ENCODE peak calls at places on chromosome 20, in six cellular contexts. One of them, this sample, is unnamed.

GRCh38 chr20:44848254-44849015 is 37.1 kb upstream of the YWHAB start:
- DNase-seq in OCI-LY7: no peak
- DNase-seq in A549: no peak
- DNase-seq in choroid plexus epithelial cell: no peak
- DNase-seq in A673: no peak
- DNase-seq in SK-N-MC: no peak
- DNase-seq in this sample: no peak

GRCh38 chr20:23657202-23657601 is 19.4 kb upstream of the CST3 start:
- DNase-seq in OCI-LY7: no peak
- DNase-seq in choroid plexus epithelial cell: no peak
- DNase-seq in A673: no peak
- DNase-seq in A549: no peak
- DNase-seq in SK-N-MC: no peak
- DNase-seq in this sample: no peak

GRCh38 chr20:56431451-56431850 is 19.4 kb downstream of the CASS4 start:
- DNase-seq in A549: no peak
- DNase-seq in OCI-LY7: no peak
- DNase-seq in SK-N-MC: no peak
- DNase-seq in A673: no peak
- DNase-seq in choroid plexus epithelial cell: no peak
- DNase-seq in this sample: peak

GRCh38 chr20:49319204-49319809 is 41.5 kb upstream of the ZNFX1 start:
- DNase-seq in OCI-LY7: no peak
- DNase-seq in choroid plexus epithelial cell: no peak
- DNase-seq in SK-N-MC: no peak
- DNase-seq in A673: no peak
- DNase-seq in A549: no peak
- DNase-seq in this sample: no peak

GRCh38 chr20:41145317-41145716 is 8.0 kb downstream of the PLCG1 start:
- DNase-seq in choroid plexus epithelial cell: no peak
- DNase-seq in A549: no peak
- DNase-seq in SK-N-MC: no peak
- DNase-seq in A673: no peak
- DNase-seq in OCI-LY7: no peak
- DNase-seq in this sample: no peak

GRCh38 chr20:34581341-34582189 is 23.0 kb downstream of the MAP1LC3A start:
- DNase-seq in A549: no peak
- DNase-seq in A673: peak
- DNase-seq in choroid plexus epithelial cell: peak
- DNase-seq in OCI-LY7: no peak
- DNase-seq in SK-N-MC: no peak
- DNase-seq in this sample: peak

GRCh38 chr20:32350421-32350820 is 7.7 kb upstream of the ASXL1 start:
- DNase-seq in A549: no peak
- DNase-seq in A673: no peak
- DNase-seq in SK-N-MC: no peak
- DNase-seq in OCI-LY7: peak
- DNase-seq in choroid plexus epithelial cell: no peak
- DNase-seq in this sample: no peak

GRCh38 chr20:58224097-58224496 is 4.4 kb downstream of the ANKRD60 start:
- DNase-seq in A673: no peak
- DNase-seq in SK-N-MC: no peak
- DNase-seq in A549: no peak
- DNase-seq in OCI-LY7: no peak
- DNase-seq in choroid plexus epithelial cell: no peak
- DNase-seq in this sample: no peak

GRCh38 chr20:44733341-44734069 is 12.2 kb upstream of the KCNK15 start:
- DNase-seq in OCI-LY7: peak
- DNase-seq in A549: peak
- DNase-seq in SK-N-MC: no peak
- DNase-seq in A673: peak
- DNase-seq in choroid plexus epithelial cell: peak
- DNase-seq in this sample: no peak

GRCh38 chr20:19746396-19746795 is 11.7 kb upstream of the RIN2 start:
- DNase-seq in A673: no peak
- DNase-seq in choroid plexus epithelial cell: no peak
- DNase-seq in SK-N-MC: no peak
- DNase-seq in A549: no peak
- DNase-seq in OCI-LY7: no peak
- DNase-seq in this sample: no peak

GRCh38 chr20:51622004-51622874 is 79.7 kb upstream of the NFATC2 start:
- DNase-seq in A673: no peak
- DNase-seq in SK-N-MC: no peak
- DNase-seq in choroid plexus epithelial cell: no peak
- DNase-seq in A549: no peak
- DNase-seq in OCI-LY7: no peak
- DNase-seq in this sample: no peak

GRCh38 chr20:50577175-50578018 is 67.2 kb downstream of the PTPN1 start:
- DNase-seq in A673: peak
- DNase-seq in SK-N-MC: no peak
- DNase-seq in OCI-LY7: no peak
- DNase-seq in choroid plexus epithelial cell: no peak
- DNase-seq in A549: no peak
- DNase-seq in this sample: no peak

GRCh38 chr20:3103369-3104032 is 19.0 kb upstream of the AVP start:
- DNase-seq in A549: no peak
- DNase-seq in A673: no peak
- DNase-seq in OCI-LY7: no peak
- DNase-seq in SK-N-MC: no peak
- DNase-seq in choroid plexus epithelial cell: no peak
- DNase-seq in this sample: no peak

GRCh38 chr20:17651761-17652388 is 30.2 kb downstream of the RRBP1 start:
- DNase-seq in SK-N-MC: no peak
- DNase-seq in A673: no peak
- DNase-seq in choroid plexus epithelial cell: no peak
- DNase-seq in A549: no peak
- DNase-seq in OCI-LY7: peak
- DNase-seq in this sample: no peak

GRCh38 chr20:56322661-56323060 is 36.1 kb upstream of the FAM210B start:
- DNase-seq in A549: no peak
- DNase-seq in choroid plexus epithelial cell: no peak
- DNase-seq in A673: no peak
- DNase-seq in OCI-LY7: no peak
- DNase-seq in SK-N-MC: no peak
- DNase-seq in this sample: no peak

GRCh38 chr20:58693226-58694006 is 816 bp downstream of the NPEPL1 start:
- DNase-seq in A673: peak
- DNase-seq in SK-N-MC: no peak
- DNase-seq in choroid plexus epithelial cell: no peak
- DNase-seq in OCI-LY7: no peak
- DNase-seq in A549: peak
- DNase-seq in this sample: no peak

GRCh38 chr20:434221-434620 is 26.1 kb downstream of the RBCK1 start:
- DNase-seq in A549: no peak
- DNase-seq in choroid plexus epithelial cell: no peak
- DNase-seq in OCI-LY7: no peak
- DNase-seq in A673: no peak
- DNase-seq in SK-N-MC: no peak
- DNase-seq in this sample: no peak

GRCh38 chr20:433300-433975 is 25.3 kb downstream of the RBCK1 start:
- DNase-seq in OCI-LY7: no peak
- DNase-seq in choroid plexus epithelial cell: peak
- DNase-seq in SK-N-MC: no peak
- DNase-seq in A673: no peak
- DNase-seq in A549: no peak
- DNase-seq in this sample: no peak

GRCh38 chr20:435558-435957 is 26.8 kb downstream of the TBC1D20 start:
- DNase-seq in choroid plexus epithelial cell: no peak
- DNase-seq in SK-N-MC: no peak
- DNase-seq in A549: no peak
- DNase-seq in OCI-LY7: no peak
- DNase-seq in A673: no peak
- DNase-seq in this sample: no peak

GRCh38 chr20:436476-436875 is 25.9 kb downstream of the TBC1D20 start:
- DNase-seq in A673: no peak
- DNase-seq in choroid plexus epithelial cell: no peak
- DNase-seq in OCI-LY7: no peak
- DNase-seq in A549: no peak
- DNase-seq in SK-N-MC: no peak
- DNase-seq in this sample: no peak

DNA sequence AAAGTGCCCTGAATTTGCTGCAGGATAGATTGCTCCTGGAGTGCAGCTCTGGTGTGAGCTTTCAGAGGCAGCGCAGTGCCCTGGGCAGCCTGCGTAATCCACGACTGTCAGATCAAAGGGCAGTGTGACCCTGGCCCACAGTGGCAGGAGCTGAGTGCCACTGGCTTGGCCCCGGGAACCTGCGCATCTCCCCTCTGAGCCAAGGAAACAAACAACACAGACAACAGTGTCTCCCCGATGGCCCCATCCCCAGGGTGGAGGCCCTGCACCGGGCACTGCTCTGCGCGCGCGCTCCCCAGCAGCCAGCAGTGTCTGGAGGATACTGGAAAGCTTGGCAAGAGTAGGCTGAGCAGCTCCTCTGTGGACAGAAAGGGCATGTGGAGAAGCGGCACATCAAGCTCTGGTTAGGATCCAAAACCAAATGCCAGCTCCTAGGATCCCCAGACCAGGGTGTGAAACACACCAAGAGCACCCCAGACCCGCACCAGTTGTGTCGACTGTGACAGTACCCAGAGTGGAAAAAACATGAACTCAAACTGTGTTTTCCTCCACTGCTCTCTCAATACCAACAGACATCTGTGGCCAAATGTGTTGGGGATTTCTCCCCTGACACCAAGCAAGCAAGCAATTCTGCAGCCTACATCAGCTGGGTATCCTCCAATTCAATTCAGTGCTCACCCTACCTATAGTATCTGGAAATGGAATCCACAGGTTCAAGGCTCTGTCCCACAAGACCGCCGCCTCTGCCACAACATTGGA is 26.7 kb downstream of the RBCK1 start:
- DNase-seq in OCI-LY7: no peak
- DNase-seq in A549: no peak
- DNase-seq in SK-N-MC: no peak
- DNase-seq in A673: no peak
- DNase-seq in choroid plexus epithelial cell: no peak
- DNase-seq in this sample: no peak
- H3K4me3 ChIP-seq in OCI-LY7: no peak
- H3K4me3 ChIP-seq in A549: no peak
- H3K4me3 ChIP-seq in SK-N-MC: no peak
- H3K4me3 ChIP-seq in A673: no peak
- H3K4me3 ChIP-seq in choroid plexus epithelial cell: no peak
- H3K4me3 ChIP-seq in this sample: no peak

GRCh38 chr20:46330831-46331371 is 22.6 kb upstream of the CDH22 start:
- DNase-seq in OCI-LY7: no peak
- DNase-seq in SK-N-MC: no peak
- DNase-seq in choroid plexus epithelial cell: no peak
- DNase-seq in A673: no peak
- DNase-seq in A549: no peak
- DNase-seq in this sample: no peak
- H3K4me3 ChIP-seq in OCI-LY7: no peak
- H3K4me3 ChIP-seq in SK-N-MC: no peak
- H3K4me3 ChIP-seq in choroid plexus epithelial cell: no peak
- H3K4me3 ChIP-seq in A673: no peak
- H3K4me3 ChIP-seq in A549: no peak
- H3K4me3 ChIP-seq in this sample: no peak

DNA sequence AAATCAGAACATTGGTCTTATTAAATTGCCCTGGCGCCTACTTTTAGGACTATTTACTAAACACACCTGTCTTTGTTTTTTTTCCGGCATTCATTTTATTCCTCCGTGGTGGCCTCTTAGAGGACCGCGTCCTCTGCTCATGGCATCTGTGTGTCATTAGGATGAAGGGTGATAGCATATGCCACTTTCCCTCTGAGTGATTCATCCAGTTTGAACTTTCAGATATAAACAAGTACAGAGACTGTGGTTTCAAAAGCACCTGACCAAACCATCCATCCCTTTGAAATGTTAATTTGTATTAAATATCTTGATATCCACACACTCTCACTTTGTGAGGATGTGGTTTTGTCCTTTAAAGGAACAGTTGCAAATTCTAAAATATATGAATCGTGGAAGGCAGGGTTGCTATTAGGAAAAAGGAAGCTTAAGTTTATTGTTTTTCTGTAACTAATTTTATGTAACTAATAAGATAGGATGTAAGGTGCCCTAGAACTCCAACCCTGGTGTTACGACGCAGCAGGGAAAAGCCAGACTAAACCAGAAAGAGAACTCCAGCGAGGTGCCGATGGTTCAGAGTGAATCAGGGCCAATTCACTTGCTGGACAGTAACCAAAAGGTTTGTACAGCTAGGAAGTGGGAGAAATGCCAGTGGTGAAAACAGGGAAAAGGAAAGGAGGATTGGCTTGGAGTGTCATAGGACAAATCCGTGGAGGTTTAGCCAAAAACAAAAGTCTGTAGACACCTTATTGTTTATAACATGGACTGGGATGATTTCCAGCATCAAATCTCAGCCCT is 98.7 kb downstream of the SHLD1 start:
- DNase-seq in A549: no peak
- DNase-seq in A673: no peak
- DNase-seq in OCI-LY7: no peak
- DNase-seq in choroid plexus epithelial cell: peak
- DNase-seq in SK-N-MC: no peak
- DNase-seq in this sample: no peak
- H3K4me3 ChIP-seq in A549: no peak
- H3K4me3 ChIP-seq in A673: no peak
- H3K4me3 ChIP-seq in OCI-LY7: no peak
- H3K4me3 ChIP-seq in choroid plexus epithelial cell: no peak
- H3K4me3 ChIP-seq in SK-N-MC: no peak
- H3K4me3 ChIP-seq in this sample: no peak

DNA sequence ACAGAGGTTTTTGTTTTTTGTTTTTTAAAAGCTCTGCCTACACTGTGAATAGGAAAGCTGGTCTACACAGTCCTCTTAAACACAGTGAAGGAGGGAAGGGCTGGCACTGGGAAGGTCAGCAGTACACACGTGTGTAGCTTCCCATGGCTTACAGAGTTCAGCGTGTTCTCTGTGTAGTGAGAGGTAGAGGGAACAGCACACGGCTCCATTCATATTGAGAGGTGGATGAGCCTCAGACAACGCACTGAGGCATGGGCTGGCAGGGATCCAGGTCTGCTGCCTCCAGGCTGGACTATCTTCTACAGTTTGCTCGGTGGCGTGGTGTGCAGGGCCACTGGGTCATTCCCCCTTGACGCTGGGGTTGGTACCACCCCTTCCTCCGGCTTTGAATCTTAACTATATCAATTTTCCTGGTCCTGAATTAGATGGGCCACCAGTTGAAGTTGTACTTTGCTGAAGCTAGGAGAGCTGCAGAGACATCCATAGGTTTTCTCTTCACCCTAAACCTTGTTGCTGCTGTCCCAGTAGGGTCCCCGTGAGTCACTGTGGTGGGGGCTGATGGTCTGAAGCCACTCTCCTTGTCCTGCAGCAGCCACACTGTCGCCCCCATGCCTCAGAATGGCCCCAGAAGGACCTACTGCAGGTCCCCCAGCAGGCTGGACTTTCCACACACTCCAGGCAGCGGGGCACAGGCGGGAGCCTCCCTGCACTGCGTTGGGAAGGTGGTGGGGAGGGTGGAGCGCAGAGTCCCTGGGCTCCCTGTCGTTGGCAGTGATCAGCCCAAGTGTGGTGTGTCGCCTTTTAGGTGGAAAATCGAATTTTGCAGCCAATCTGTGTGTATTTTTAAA is 2.0 kb downstream of the ARFGAP1 start:
- DNase-seq in OCI-LY7: no peak
- DNase-seq in A673: no peak
- DNase-seq in SK-N-MC: no peak
- DNase-seq in choroid plexus epithelial cell: peak
- DNase-seq in A549: no peak
- DNase-seq in this sample: no peak
- H3K4me3 ChIP-seq in OCI-LY7: no peak
- H3K4me3 ChIP-seq in A673: no peak
- H3K4me3 ChIP-seq in SK-N-MC: no peak
- H3K4me3 ChIP-seq in choroid plexus epithelial cell: peak
- H3K4me3 ChIP-seq in A549: peak
- H3K4me3 ChIP-seq in this sample: peak

This sample was measured in skeletal muscle cell.